ENCODE peak calls at places on chromosomes 6 and 20, in four cellular contexts. One of them, this sample, is unnamed.

GRCh38 chr6:90121982-90122381 is 174.7 kb downstream of the BACH2 start:
- DNase-seq in neural progenitor cell: no peak
- DNase-seq in DND-41: no peak
- DNase-seq in HepG2: no peak
- DNase-seq in this sample: peak

GRCh38 chr6:24600903-24601302 is 45.1 kb downstream of the KIAA0319 start:
- DNase-seq in neural progenitor cell: peak
- DNase-seq in DND-41: peak
- DNase-seq in HepG2: no peak
- DNase-seq in this sample: no peak

GRCh38 chr6:75333811-75334210 is 49.2 kb upstream of the TMEM30A start:
- DNase-seq in DND-41: no peak
- DNase-seq in neural progenitor cell: no peak
- DNase-seq in HepG2: no peak
- DNase-seq in this sample: no peak

GRCh38 chr6:10659697-10660348 is 34.6 kb downstream of the C6orf52 start:
- DNase-seq in neural progenitor cell: peak
- DNase-seq in DND-41: no peak
- DNase-seq in HepG2: no peak
- DNase-seq in this sample: no peak

GRCh38 chr20:43863330-43863729 is 51.3 kb upstream of the TOX2 start:
- DNase-seq in DND-41: no peak
- DNase-seq in neural progenitor cell: no peak
- DNase-seq in HepG2: no peak
- DNase-seq in this sample: no peak

GRCh38 chr6:124073021-124073420 is 269.4 kb downstream of the NKAIN2 start:
- DNase-seq in HepG2: no peak
- DNase-seq in neural progenitor cell: peak
- DNase-seq in DND-41: no peak
- DNase-seq in this sample: no peak

GRCh38 chr20:35447082-35447789 is 8.2 kb upstream of the CEP250 start:
- DNase-seq in neural progenitor cell: peak
- DNase-seq in HepG2: peak
- DNase-seq in DND-41: peak
- DNase-seq in this sample: peak

GRCh38 chr6:110971458-110971857 is 10.4 kb upstream of the RPF2 start:
- DNase-seq in HepG2: no peak
- DNase-seq in DND-41: no peak
- DNase-seq in neural progenitor cell: no peak
- DNase-seq in this sample: no peak

GRCh38 chr20:45958593-45958992 is 13.4 kb downstream of the ZNF335 start:
- DNase-seq in HepG2: no peak
- DNase-seq in neural progenitor cell: no peak
- DNase-seq in DND-41: no peak
- DNase-seq in this sample: no peak

GRCh38 chr6:85343428-85343827 is 106.5 kb upstream of the NT5E start:
- DNase-seq in DND-41: no peak
- DNase-seq in HepG2: no peak
- DNase-seq in neural progenitor cell: no peak
- DNase-seq in this sample: no peak

GRCh38 chr6:158666637-158667359 is 16.9 kb downstream of the SYTL3 start:
- DNase-seq in DND-41: no peak
- DNase-seq in HepG2: no peak
- DNase-seq in neural progenitor cell: no peak
- DNase-seq in this sample: peak

GRCh38 chr6:25991785-25992412 is 29.3 kb downstream of the TRIM38 start:
- DNase-seq in HepG2: peak
- DNase-seq in neural progenitor cell: peak
- DNase-seq in DND-41: peak
- DNase-seq in this sample: peak

GRCh38 chr6:42021847-42022754 is 28.2 kb upstream of the TAF8 start:
- DNase-seq in HepG2: no peak
- DNase-seq in DND-41: peak
- DNase-seq in neural progenitor cell: no peak
- DNase-seq in this sample: no peak

GRCh38 chr20:63322923-63323253 is 29.9 kb downstream of the COL20A1 start:
- DNase-seq in HepG2: no peak
- DNase-seq in neural progenitor cell: no peak
- DNase-seq in DND-41: no peak
- DNase-seq in this sample: no peak

GRCh38 chr6:52362443-52363221 is 681 bp downstream of the PAQR8 start:
- DNase-seq in neural progenitor cell: peak
- DNase-seq in DND-41: peak
- DNase-seq in HepG2: no peak
- DNase-seq in this sample: peak

GRCh38 chr20:43325926-43326325 is 131.8 kb upstream of the SRSF6 start:
- DNase-seq in DND-41: no peak
- DNase-seq in neural progenitor cell: no peak
- DNase-seq in HepG2: no peak
- DNase-seq in this sample: no peak

GRCh38 chr6:3871511-3871910 is 22.3 kb downstream of the FAM50B start:
- DNase-seq in neural progenitor cell: no peak
- DNase-seq in DND-41: no peak
- DNase-seq in HepG2: peak
- DNase-seq in this sample: no peak
- TF ChIP-seq EZH2 in neural progenitor cell: no peak
- TF ChIP-seq EZH2 in DND-41: no peak
- TF ChIP-seq EZH2 in HepG2: no peak
- TF ChIP-seq EZH2 in this sample: no peak

DNA sequence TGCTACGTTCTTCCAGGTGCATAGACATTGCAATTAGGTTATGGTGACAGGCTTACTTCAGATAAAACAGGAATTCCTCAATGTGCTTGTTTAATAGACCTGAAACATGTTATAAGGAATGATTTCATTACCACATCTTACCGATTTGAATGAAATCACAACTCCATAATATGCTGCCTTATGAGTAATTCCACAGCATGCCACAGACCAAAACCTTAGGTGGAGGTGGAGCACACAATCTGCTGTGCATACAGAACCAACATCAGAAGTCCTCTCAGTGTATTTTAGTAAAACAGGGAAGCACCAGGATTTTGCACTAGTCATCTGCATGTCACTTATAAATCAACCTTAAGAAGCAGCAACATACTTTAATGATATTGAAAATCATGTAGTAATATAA is 148.9 kb upstream of the TSHZ2 start:
- DNase-seq in DND-41: no peak
- DNase-seq in HepG2: no peak
- DNase-seq in neural progenitor cell: no peak
- DNase-seq in this sample: no peak
- TF ChIP-seq EZH2 in DND-41: no peak
- TF ChIP-seq EZH2 in HepG2: no peak
- TF ChIP-seq EZH2 in neural progenitor cell: no peak
- TF ChIP-seq EZH2 in this sample: no peak

DNA sequence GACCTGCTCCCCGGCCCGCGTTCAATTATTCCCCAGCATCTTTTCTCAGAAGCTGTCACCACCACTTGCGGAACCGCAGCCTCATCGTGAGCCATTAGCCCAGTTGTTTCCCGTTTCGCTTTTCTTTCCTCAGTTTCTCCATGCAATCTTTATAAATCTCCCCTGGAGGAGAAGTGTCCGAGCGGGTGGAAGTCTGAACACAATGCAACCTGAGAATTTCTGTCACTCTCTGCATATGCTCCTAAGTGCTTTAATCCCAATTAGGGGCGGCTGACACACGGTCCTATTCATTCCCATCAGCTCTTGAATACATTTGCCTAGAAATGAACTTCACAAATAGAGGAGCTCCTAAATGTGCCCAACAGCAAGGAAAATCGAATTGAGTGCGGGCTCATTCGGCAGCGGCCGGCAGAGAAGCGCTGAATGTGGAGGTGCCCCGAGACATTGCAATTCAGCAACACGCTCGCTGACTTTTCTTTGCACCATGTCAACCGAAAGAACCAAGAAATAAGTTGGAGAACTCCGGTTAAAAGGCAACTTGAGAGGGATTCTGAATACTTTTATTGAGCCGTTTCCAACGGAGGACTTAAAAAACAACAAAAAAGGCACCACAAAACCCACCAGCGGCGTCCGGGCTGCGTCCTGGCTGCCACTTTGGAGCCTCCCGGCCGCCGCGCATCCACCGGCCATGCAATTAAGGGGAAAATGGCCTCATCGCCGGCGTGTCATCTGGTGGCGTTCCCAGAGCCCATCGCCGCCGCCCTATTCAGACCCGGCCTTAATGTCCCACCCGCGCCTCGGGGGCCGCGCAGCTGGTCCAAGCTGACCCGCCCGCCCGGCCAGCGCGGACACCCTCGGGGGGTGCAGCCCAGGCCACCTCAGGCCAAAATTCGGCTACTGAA is 3.9 kb upstream of the PRDM13 start:
- DNase-seq in DND-41: no peak
- DNase-seq in HepG2: no peak
- DNase-seq in neural progenitor cell: peak
- DNase-seq in this sample: no peak
- TF ChIP-seq EZH2 in DND-41: no peak
- TF ChIP-seq EZH2 in HepG2: no peak
- TF ChIP-seq EZH2 in neural progenitor cell: peak
- TF ChIP-seq EZH2 in this sample: peak

GRCh38 chr6:45411959-45412358 is 34.2 kb upstream of the SUPT3H start:
- DNase-seq in neural progenitor cell: no peak
- DNase-seq in HepG2: no peak
- DNase-seq in DND-41: no peak
- DNase-seq in this sample: peak
- TF ChIP-seq EZH2 in neural progenitor cell: no peak
- TF ChIP-seq EZH2 in HepG2: no peak
- TF ChIP-seq EZH2 in DND-41: no peak
- TF ChIP-seq EZH2 in this sample: no peak

GRCh38 chr6:117265425-117266266 is at the start of gene VGLL2:
- DNase-seq in HepG2: peak
- DNase-seq in neural progenitor cell: peak
- DNase-seq in DND-41: no peak
- DNase-seq in this sample: peak
- TF ChIP-seq EZH2 in HepG2: peak
- TF ChIP-seq EZH2 in neural progenitor cell: peak
- TF ChIP-seq EZH2 in DND-41: no peak
- TF ChIP-seq EZH2 in this sample: peak